ENCODE peak calls at places on chromosomes 13 and 19, in six cellular contexts. K is lower lobe of right lung; T is skeletal muscle cell; F is effector memory CD4-positive, alpha-beta T cell; U is hippocampal formation; P is activated CD4-positive, alpha-beta T cell treated with anti-CD3 and anti-CD28 coated beads, Interleukin-2, amount 50 U/mL, for 48 hours. O is an unnamed sample.

GRCh38 chr13:51323824-51324511 is 15.5 kb upstream of the SERPINE3 start:
- DNase-seq in K (no peak), T (no peak), F (no peak), U (no peak), P (no peak), O (no peak)

GRCh38 chr19:10290439-10290875 is 705 bp downstream of the ICAM5 start:
- DNase-seq in K (no peak), T (no peak), F (no peak), U (no peak), P (peak), O (no peak)

GRCh38 chr13:21849323-21849722 is 178.4 kb downstream of the FGF9 start:
- DNase-seq in K (no peak), T (no peak), F (no peak), U (no peak), P (peak), O (no peak)

GRCh38 chr19:12984143-12984627 is 11.1 kb upstream of the NFIX start:
- DNase-seq in K (no peak), T (no peak), F (no peak), U (no peak), P (no peak), O (no peak)

GRCh38 chr13:60482012-60482411 is 85.0 kb downstream of the TDRD3 start:
- DNase-seq in K (no peak), T (peak), F (no peak), U (no peak), P (no peak), O (no peak)

GRCh38 chr19:18204394-18205179 is 745 bp upstream of the RAB3A start:
- DNase-seq in K (no peak), T (no peak), F (no peak), U (peak), P (peak), O (peak)

GRCh38 chr19:5580116-5580515 is 12.4 kb upstream of the TINCR start:
- DNase-seq in K (no peak), T (no peak), F (no peak), U (no peak), P (no peak), O (no peak)

GRCh38 chr13:26246154-26246553 is 7.8 kb upstream of the CDK8 start:
- DNase-seq in K (no peak), T (no peak), F (no peak), U (no peak), P (no peak), O (no peak)

GRCh38 chr19:58181902-58182576 is 822 bp upstream of the ZNF274 start:
- DNase-seq in K (no peak), T (no peak), F (peak), U (no peak), P (peak), O (peak)

GRCh38 chr19:32691291-32691951 is at the start of gene NUDT19:
- DNase-seq in K (peak), T (no peak), F (peak), U (peak), P (peak), O (peak)

GRCh38 chr19:30367421-30367820 is 4.8 kb upstream of the ZNF536 start:
- DNase-seq in K (no peak), T (no peak), F (no peak), U (no peak), P (no peak), O (no peak)

GRCh38 chr19:1237754-1238372 is at the start of gene CBARP:
- DNase-seq in K (no peak), T (no peak), F (no peak), U (no peak), P (no peak), O (no peak)